ENCODE peak calls at places on chromosomes 4 and X, in five cellular contexts. R is AG08396; V is iris pigment epithelial cell; W is stimulated activated CD8-positive, alpha-beta memory T cell treated with anti-CD3 and anti-CD28 coated beads, Interleukin-7, amount 100 ng/mL, for 24 hours; F is AG04449. O is an unnamed sample.

GRCh38 chr4:31667701-31668100 is 947.5 kb downstream of the PCDH7 start:
- DNase-seq in R (no peak), V (no peak), W (no peak), F (no peak), O (no peak)

GRCh38 chr4:17709760-17710068 is 71.7 kb downstream of the FAM184B start:
- DNase-seq in R (no peak), V (no peak), W (no peak), F (no peak), O (no peak)

GRCh38 chrX:100663651-100664050 is 19.7 kb downstream of the SRPX2 start:
- DNase-seq in R (no peak), V (no peak), W (no peak), F (no peak), O (no peak)

GRCh38 chr4:116357758-116358157 is 727.6 kb downstream of the TRAM1L1 start:
- DNase-seq in R (no peak), V (peak; percentile 8), W (no peak), F (no peak), O (no peak)

GRCh38 chr4:120225527-120225926 is 158.9 kb upstream of the MAD2L1 start:
- DNase-seq in R (no peak), V (no peak), W (no peak), F (no peak), O (no peak)

GRCh38 chr4:20299515-20299914 is 47.8 kb downstream of the SLIT2 start:
- DNase-seq in R (peak; percentile 23), V (peak; percentile 58), W (no peak), F (no peak), O (no peak)

GRCh38 chr4:122341906-122342305 is 36.9 kb upstream of the ADAD1 start:
- DNase-seq in R (peak; percentile 59), V (peak; percentile 93), W (no peak), F (peak; percentile 66), O (no peak)

GRCh38 chr4:26360273-26360672 is 39.5 kb downstream of the RBPJ start:
- DNase-seq in R (no peak), V (no peak), W (no peak), F (no peak), O (no peak)

GRCh38 chr4:103207673-103208072 is 9.5 kb upstream of the CENPE start:
- DNase-seq in R (no peak), V (no peak), W (no peak), F (no peak), O (no peak)

GRCh38 chr4:27176400-27176799 is 315.8 kb downstream of the STIM2 start:
- DNase-seq in R (no peak), V (peak; percentile 3), W (no peak), F (no peak), O (no peak)

GRCh38 chrX:131626681-131627296 is 82.9 kb downstream of the OR13H1 start:
- DNase-seq in R (no peak), V (no peak), W (no peak), F (no peak), O (no peak)

GRCh38 chr4:176814770-176815169 is 22.0 kb upstream of the VEGFC start:
- DNase-seq in R (no peak), V (peak; percentile 82), W (no peak), F (peak; percentile 71), O (no peak)

GRCh38 chr4:107824367-107825071 is at the start of gene SGMS2:
- DNase-seq in R (peak; percentile 91), V (peak; percentile 91), W (peak; percentile 31), F (peak; percentile 44), O (peak; percentile 34)

GRCh38 chr4:4922441-4922840 is 63.0 kb downstream of the MSX1 start:
- DNase-seq in R (no peak), V (no peak), W (no peak), F (no peak), O (no peak)

GRCh38 chr4:48340905-48341775 is at the start of gene SLAIN2:
- DNase-seq in R (peak; percentile 98), V (peak; percentile 99), W (peak; percentile 98), F (peak; percentile 83), O (peak; percentile 93)

GRCh38 chr4:5798946-5799345 is 87.9 kb downstream of the EVC start:
- DNase-seq in R (no peak), V (no peak), W (no peak), F (no peak), O (no peak)

GRCh38 chrX:16695079-16695676 is 17.3 kb downstream of the CTPS2 start:
- DNase-seq in R (peak; percentile 55), V (peak; percentile 61), W (peak; percentile 44), F (no peak), O (peak; percentile 62)

GRCh38 chr4:28822163-28822562 is 1898.0 kb upstream of the PCDH7 start:
- DNase-seq in R (no peak), V (peak; percentile 6), W (no peak), F (no peak), O (no peak)

GRCh38 chrX:65926095-65927019 is 113.5 kb downstream of the VSIG4 start:
- DNase-seq in R (no peak), V (no peak), W (no peak), F (no peak), O (no peak)

GRCh38 chr4:95798003-95798402 is 41.9 kb upstream of the PDHA2 start:
- DNase-seq in R (no peak), V (no peak), W (no peak), F (no peak), O (no peak)

GRCh38 chr4:6633091-6633906 is 7.2 kb upstream of the MRFAP1 start:
- DNase-seq in R (no peak), V (peak; percentile 73), W (no peak), F (no peak), O (no peak)

GRCh38 chrX:144715356-144715755 is 531.9 kb upstream of the SPANXN1 start:
- DNase-seq in R (no peak), V (peak; percentile 21), W (no peak), F (no peak), O (no peak)

O was measured in GOT3.